ENCODE peak calls at places on chromosome 12, in four cellular contexts. Z, E, Y and P are unnamed samples.

GRCh38 chr12:103161582-103161981 is 204.1 kb downstream of the ASCL1 start:
- DNase-seq in Z (no peak), Y (no peak), E (no peak), P (no peak)

GRCh38 chr12:3117144-3117581 is 40.0 kb downstream of the TSPAN9 start:
- DNase-seq in Y (no peak), E (no peak), Z (no peak), P (no peak)

GRCh38 chr12:132174015-132174660 is 29.9 kb downstream of the NOC4L start:
- DNase-seq in Z (no peak), E (no peak), Y (no peak), P (no peak)

GRCh38 chr12:19151298-19151697 is 21.8 kb downstream of the PLEKHA5 start:
- DNase-seq in Y (no peak), E (no peak), Z (no peak), P (no peak)

GRCh38 chr12:104535383-104535782 is 78.6 kb downstream of the CHST11 start:
- DNase-seq in E (no peak), Z (no peak), Y (no peak), P (no peak)

GRCh38 chr12:104935892-104936291 is 22.2 kb downstream of the SLC41A2 start:
- DNase-seq in Z (no peak), Y (no peak), E (no peak), P (no peak)

GRCh38 chr12:119808441-119808840 is 68.7 kb downstream of the CIT start:
- DNase-seq in E (no peak), Z (no peak), Y (no peak), P (no peak)

GRCh38 chr12:6552140-6552551 is 3.7 kb downstream of the IFFO1 start:
- DNase-seq in E (no peak), Y (no peak), Z (no peak), P (no peak)

GRCh38 chr12:122423258-122424165 is 1.0 kb upstream of the CLIP1 start:
- DNase-seq in E (no peak), Y (peak; percentile 39), Z (peak; percentile 33), P (no peak)

GRCh38 chr12:121453022-121453360 is 53.1 kb downstream of the RNF34 start:
- DNase-seq in Y (no peak), E (no peak), Z (no peak), P (no peak)

GRCh38 chr12:47188576-47189441 is 109.0 kb upstream of the AMIGO2 start:
- DNase-seq in Z (no peak), Y (no peak), E (no peak), P (no peak)

GRCh38 chr12:47165934-47166333 is 86.2 kb upstream of the AMIGO2 start:
- DNase-seq in Z (no peak), Y (no peak), E (no peak), P (no peak)

GRCh38 chr12:95738024-95738611 is 52.4 kb downstream of the NTN4 start:
- DNase-seq in Y (no peak), E (no peak), Z (no peak), P (no peak)

GRCh38 chr12:110846615-110847566 is at the start of gene CCDC63:
- DNase-seq in Y (peak; percentile 59), Z (no peak), E (no peak), P (no peak)

GRCh38 chr12:92341333-92341691 is 195.7 kb upstream of the BTG1 start:
- DNase-seq in Y (no peak), E (no peak), Z (no peak), P (no peak)

GRCh38 chr12:108759914-108760313 is 28.6 kb upstream of the CORO1C start:
- DNase-seq in Z (no peak), Y (no peak), E (no peak), P (no peak)

GRCh38 chr12:18932715-18933114 is 194.8 kb downstream of the CAPZA3 start:
- DNase-seq in E (no peak), Z (no peak), Y (no peak), P (no peak)

GRCh38 chr12:5964913-5965900 is 20.1 kb upstream of the ANO2 start:
- DNase-seq in E (no peak), Z (no peak), Y (no peak), P (no peak)

GRCh38 chr12:93243689-93244513 is 133.8 kb upstream of the NUDT4 start:
- DNase-seq in Z (no peak), E (no peak), Y (no peak), P (no peak)

GRCh38 chr12:27865421-27865820 is 85.4 kb upstream of the MANSC4 start:
- DNase-seq in Z (no peak), E (no peak), Y (no peak), P (no peak)

GRCh38 chr12:122834921-122835692 is at the start of gene HIP1R:
- DNase-seq in E (peak; percentile 24), Z (peak; percentile 34), Y (peak; percentile 85), P (peak; percentile 44)

GRCh38 chr12:94616217-94616729 is 34.1 kb downstream of the TMCC3 start:
- DNase-seq in Z (peak; percentile 44), Y (no peak), E (no peak), P (no peak)

GRCh38 chr12:127728729-127729128 is 538.2 kb upstream of the TMEM132C start:
- DNase-seq in E (no peak), Z (no peak), Y (no peak), P (no peak)

GRCh38 chr12:92478692-92479091 is 224.1 kb upstream of the PLEKHG7 start:
- DNase-seq in Y (no peak), E (no peak), Z (no peak), P (no peak)